ENCODE peak calls at places on chromosomes 6 and 20, in nine cellular contexts. M is lower leg skin, P is right lobe of liver, A is IMR-90, B is heart left ventricle, K is transverse colon, T is adrenal gland, W is ovary, I is stomach. C is an unnamed sample.

GRCh38 chr20:31922588-31922987 is 29.3 kb downstream of the PDRG1 start:
- DNase-seq in M (no peak), P (no peak), A (no peak), B (no peak), K (no peak), T (no peak), W (no peak), I (no peak), C (no peak)

GRCh38 chr6:63537126-63537958 is 34.9 kb upstream of the LOC128125822 start:
- DNase-seq in M (no peak), P (peak), A (no peak), B (no peak), K (no peak), T (no peak), W (no peak), I (no peak), C (no peak)

GRCh38 chr6:131116755-131117360 is 18.4 kb upstream of the AKAP7 start:
- DNase-seq in M (no peak), P (no peak), A (peak), B (no peak), K (no peak), T (no peak), W (no peak), I (no peak), C (no peak)

GRCh38 chr20:6583134-6583738 is 184.2 kb upstream of the BMP2 start:
- DNase-seq in M (no peak), P (peak), A (peak), B (peak), K (peak), T (peak), W (no peak), I (peak), C (peak)

GRCh38 chr6:138107752-138108592 is 753 bp upstream of the PERP start:
- DNase-seq in M (peak), P (peak), A (no peak), B (no peak), K (peak), T (peak), W (no peak), I (peak), C (no peak)

GRCh38 chr6:33610057-33610456 is 11.1 kb upstream of the ITPR3 start:
- DNase-seq in M (no peak), P (no peak), A (no peak), B (no peak), K (no peak), T (no peak), W (no peak), I (no peak), C (no peak)

GRCh38 chr20:63625771-63626423 is 1.0 kb downstream of the GMEB2 start:
- DNase-seq in M (no peak), P (no peak), A (peak), B (peak), K (peak), T (peak), W (peak), I (no peak), C (peak)

GRCh38 chr20:36322131-36322530 is 16.0 kb downstream of the DLGAP4 start:
- DNase-seq in M (no peak), P (no peak), A (no peak), B (no peak), K (no peak), T (no peak), W (no peak), I (no peak), C (no peak)

GRCh38 chr6:104788400-104788799 is 71.3 kb downstream of the HACE1 start:
- DNase-seq in M (no peak), P (no peak), A (no peak), B (no peak), K (no peak), T (no peak), W (no peak), I (no peak), C (no peak)

GRCh38 chr20:13930246-13930645 is 60.2 kb downstream of the SEL1L2 start:
- DNase-seq in M (no peak), P (no peak), A (no peak), B (no peak), K (no peak), T (no peak), W (no peak), I (no peak), C (no peak)

GRCh38 chr6:38508894-38509293 is 130.8 kb downstream of the BTBD9 start:
- DNase-seq in M (no peak), P (no peak), A (peak), B (no peak), K (no peak), T (no peak), W (no peak), I (no peak), C (no peak)

GRCh38 chr6:170110201-170111140 is 180.4 kb downstream of the DLL1 start:
- DNase-seq in M (no peak), P (peak), A (no peak), B (peak), K (peak), T (no peak), W (no peak), I (peak), C (peak)

GRCh38 chr6:44661221-44661609 is 273.7 kb downstream of the CDC5L start:
- DNase-seq in M (no peak), P (no peak), A (no peak), B (no peak), K (no peak), T (no peak), W (no peak), I (no peak), C (no peak)

GRCh38 chr6:74936886-74937285 is 269.0 kb downstream of the COL12A1 start:
- DNase-seq in M (no peak), P (no peak), A (peak), B (no peak), K (no peak), T (no peak), W (no peak), I (no peak), C (no peak)

GRCh38 chr20:64271636-64272035 is 16.1 kb downstream of the PCMTD2 start:
- DNase-seq in M (no peak), P (no peak), A (no peak), B (no peak), K (no peak), T (no peak), W (no peak), I (no peak), C (no peak)

GRCh38 chr6:46443623-46444022 is 47.6 kb downstream of the RCAN2 start:
- DNase-seq in M (no peak), P (no peak), A (no peak), B (no peak), K (no peak), T (no peak), W (no peak), I (no peak), C (no peak)

GRCh38 chr6:8029243-8029870 is 34.8 kb downstream of the BLOC1S5 start:
- DNase-seq in M (no peak), P (no peak), A (peak), B (no peak), K (no peak), T (no peak), W (no peak), I (no peak), C (no peak)

GRCh38 chr6:2055914-2056313 is 189.5 kb downstream of the GMDS start:
- DNase-seq in M (no peak), P (no peak), A (peak), B (no peak), K (no peak), T (no peak), W (no peak), I (no peak), C (no peak)

GRCh38 chr20:37384683-37385174 is 38.8 kb downstream of the SRC start:
- DNase-seq in M (peak), P (peak), A (peak), B (peak), K (peak), T (peak), W (peak), I (peak), C (peak)

GRCh38 chr20:36214684-36215256 is 21.5 kb upstream of the AAR2 start:
- DNase-seq in M (no peak), P (no peak), A (peak), B (no peak), K (no peak), T (no peak), W (no peak), I (no peak), C (peak)

GRCh38 chr20:33387177-33387576 is 14.1 kb downstream of the CDK5RAP1 start:
- DNase-seq in M (no peak), P (no peak), A (peak), B (peak), K (no peak), T (peak), W (no peak), I (no peak), C (no peak)

GRCh38 chr6:70119218-70119835 is 183.6 kb downstream of the COL9A1 start:
- DNase-seq in M (no peak), P (peak), A (no peak), B (no peak), K (peak), T (no peak), W (no peak), I (peak), C (no peak)

GRCh38 chr20:20174089-20174835 is 121.9 kb downstream of the CFAP61 start:
- DNase-seq in M (no peak), P (no peak), A (no peak), B (no peak), K (no peak), T (no peak), W (no peak), I (no peak), C (no peak)
- TF ChIP-seq CTCF in M (no peak), P (no peak), A (no peak), B (no peak), K (no peak), T (no peak), W (no peak), I (no peak), C (no peak)

DNA sequence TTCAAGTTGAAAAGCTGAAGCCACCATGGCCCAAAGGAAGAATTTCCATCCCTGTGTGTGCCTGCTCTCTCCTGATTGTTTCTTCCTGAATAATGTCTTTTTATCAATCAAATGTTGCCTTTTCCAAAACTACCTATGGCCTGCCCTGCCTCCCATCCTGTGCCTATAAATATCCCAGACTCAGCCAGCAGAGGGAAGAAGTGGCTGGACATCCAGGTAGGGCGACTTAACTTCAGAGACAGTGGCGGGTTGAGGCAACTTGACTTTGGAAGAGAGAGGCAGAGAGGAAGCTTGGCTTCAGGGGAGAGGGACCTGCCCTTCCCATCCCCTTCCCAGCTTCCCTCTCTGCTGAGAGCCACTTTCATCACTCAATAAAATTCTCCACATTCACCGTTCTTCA is 133.0 kb downstream of the LCA5 start:
- DNase-seq in M (no peak), P (no peak), A (no peak), B (no peak), K (no peak), T (no peak), W (no peak), I (no peak), C (no peak)
- TF ChIP-seq POLR2A in M (no peak), P (no peak), A (no peak), B (no peak), K (no peak), T (no peak), W (no peak), I (no peak), C (no peak)

DNA sequence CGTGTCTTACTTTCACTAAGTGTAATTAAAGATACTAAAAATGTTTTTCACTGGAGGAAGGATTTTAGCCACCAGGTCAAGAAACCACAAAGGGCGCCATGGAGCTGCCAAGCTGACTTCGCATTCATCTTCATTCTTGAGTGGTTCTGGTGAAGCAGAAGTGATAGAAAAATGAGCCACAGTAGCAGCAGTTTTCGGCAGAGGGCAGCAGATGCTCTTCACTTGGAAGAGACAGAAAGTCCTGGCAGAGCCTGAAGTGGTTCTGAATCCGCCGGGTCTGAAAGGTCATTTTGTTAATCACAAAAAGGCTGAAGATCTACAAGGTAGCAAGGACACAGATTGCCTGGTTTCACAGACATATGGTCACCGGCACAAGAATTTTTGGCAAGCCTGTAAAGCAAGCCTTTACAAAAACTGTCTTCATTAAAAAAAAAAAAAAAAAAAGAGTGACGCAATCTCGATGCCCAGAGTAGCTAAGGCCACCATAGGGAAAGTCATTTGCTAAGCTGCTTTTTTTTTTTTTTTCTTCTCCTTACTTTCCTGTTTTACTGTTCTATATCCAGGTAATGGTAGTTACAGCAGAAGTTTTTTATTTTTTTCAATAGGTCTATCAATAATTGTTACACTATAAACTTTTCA is 345.1 kb upstream of the AGPAT4 start:
- DNase-seq in M (no peak), P (peak), A (no peak), B (no peak), K (no peak), T (peak), W (no peak), I (no peak), C (no peak)
- TF ChIP-seq CTCF in M (no peak), P (peak), A (no peak), B (no peak), K (no peak), T (peak), W (no peak), I (no peak), C (no peak)

GRCh38 chr20:50026746-50027575 is 44.2 kb downstream of the SNAI1 start:
- DNase-seq in M (no peak), P (no peak), A (peak), B (no peak), K (no peak), T (no peak), W (no peak), I (no peak), C (no peak)
- TF ChIP-seq POLR2A in M (no peak), P (no peak), A (no peak), B (no peak), K (no peak), T (no peak), W (no peak), I (no peak), C (no peak)

C was measured in spleen.